ENCODE peak calls at places on chromosome 14, in seven cellular contexts. C, V, B, Q, O, W and X are unnamed samples. For H3K36me3, the result is how much of the 10 kb centered on the place peaks cover.

GRCh38 chr14:36717363-36717762 is 55.7 kb downstream of the PAX9 start:
- DNase-seq in C (no peak), V (no peak), B (no peak), Q (no peak), O (no peak), W (no peak), X (no peak)

GRCh38 chr14:90970167-90970600 is 90.3 kb downstream of the RPS6KA5 start:
- DNase-seq in C (no peak), V (no peak), B (no peak), Q (no peak), O (no peak), W (no peak), X (no peak)

GRCh38 chr14:106277503-106277902 is 751.1 kb downstream of the TMEM121 start:
- DNase-seq in C (no peak), V (peak), B (no peak), Q (peak), O (no peak), W (no peak), X (no peak)

GRCh38 chr14:44846232-44846824 is 115.4 kb downstream of the KLHL28 start:
- DNase-seq in C (no peak), V (peak), B (no peak), Q (no peak), O (peak), W (no peak), X (no peak)

GRCh38 chr14:91297081-91297711 is 52.7 kb upstream of the GPR68 start:
- DNase-seq in C (no peak), V (no peak), B (no peak), Q (no peak), O (no peak), W (no peak), X (no peak)

GRCh38 chr14:37037636-37038387 is 134.6 kb downstream of the SLC25A21 start:
- DNase-seq in C (no peak), V (no peak), B (no peak), Q (no peak), O (no peak), W (no peak), X (no peak)

GRCh38 chr14:66709292-66709691 is 201.3 kb downstream of the GPHN start:
- DNase-seq in C (no peak), V (no peak), B (no peak), Q (no peak), O (no peak), W (no peak), X (no peak)

GRCh38 chr14:58736606-58737005 is 98.8 kb downstream of the DACT1 start:
- DNase-seq in C (no peak), V (no peak), B (no peak), Q (no peak), O (no peak), W (no peak), X (no peak)

GRCh38 chr14:103629503-103630121 is 601 bp downstream of the KLC1 start:
- DNase-seq in C (peak), V (no peak), B (peak), Q (peak), O (peak), W (peak), X (peak)

GRCh38 chr14:28831126-28831525 is 64.5 kb downstream of the FOXG1 start:
- DNase-seq in C (no peak), V (no peak), B (no peak), Q (no peak), O (no peak), W (no peak), X (peak)

GRCh38 chr14:81447018-81447770 is 47.1 kb upstream of the STON2 start:
- DNase-seq in C (no peak), V (no peak), B (no peak), Q (no peak), O (no peak), W (peak), X (no peak)

GRCh38 chr14:59771577-59771976 is 99.0 kb downstream of the RTN1 start:
- DNase-seq in C (no peak), V (no peak), B (no peak), Q (no peak), O (no peak), W (no peak), X (no peak)

GRCh38 chr14:73457050-73457934 is 1.1 kb downstream of the NUMB start:
- DNase-seq in C (peak), V (no peak), B (peak), Q (peak), O (peak), W (peak), X (peak)

GRCh38 chr14:32648434-32648833 is 290.2 kb upstream of the NPAS3 start:
- DNase-seq in C (no peak), V (no peak), B (no peak), Q (no peak), O (no peak), W (no peak), X (no peak)

GRCh38 chr14:22491683-22492483 is 97.1 kb downstream of the DAD1 start:
- DNase-seq in C (no peak), V (no peak), B (no peak), Q (no peak), O (no peak), W (no peak), X (no peak)

GRCh38 chr14:96225745-96226151 is 21.1 kb downstream of the BDKRB2 start:
- DNase-seq in C (peak), V (no peak), B (no peak), Q (peak), O (peak), W (no peak), X (no peak)

GRCh38 chr14:79513446-79513845 is 697.9 kb downstream of the DIO2 start:
- DNase-seq in C (no peak), V (no peak), B (no peak), Q (no peak), O (no peak), W (no peak), X (no peak)

GRCh38 chr14:61511558-61511924 is 183.8 kb upstream of the HIF1A start:
- DNase-seq in C (no peak), V (no peak), B (no peak), Q (no peak), O (no peak), W (no peak), X (no peak)

GRCh38 chr14:24162083-24162482 is 1.0 kb downstream of the IRF9 start:
- DNase-seq in C (no peak), V (no peak), B (no peak), Q (no peak), O (no peak), W (peak), X (no peak)

GRCh38 chr14:105742531-105742848 is 216.1 kb downstream of the TMEM121 start:
- DNase-seq in C (no peak), V (no peak), B (no peak), Q (peak), O (no peak), W (peak), X (no peak)

GRCh38 chr14:23321572-23322547 is 603 bp downstream of the PABPN1 start:
- DNase-seq in C (peak), V (no peak), B (peak), Q (no peak), O (peak), W (peak), X (no peak)

GRCh38 chr14:34632451-34632850 is 2.5 kb upstream of the SNX6 start:
- DNase-seq in C (no peak), V (no peak), B (no peak), Q (no peak), O (no peak), W (no peak), X (no peak)

GRCh38 chr14:55901281-55901680 is 216.9 kb upstream of the PELI2 start:
- DNase-seq in C (no peak), V (no peak), B (no peak), Q (no peak), O (no peak), W (no peak), X (no peak)

GRCh38 chr14:81435048-81435577 is 35.0 kb upstream of the STON2 start:
- DNase-seq in C (no peak), V (no peak), B (no peak), Q (no peak), O (no peak), W (no peak), X (no peak)

DNA sequence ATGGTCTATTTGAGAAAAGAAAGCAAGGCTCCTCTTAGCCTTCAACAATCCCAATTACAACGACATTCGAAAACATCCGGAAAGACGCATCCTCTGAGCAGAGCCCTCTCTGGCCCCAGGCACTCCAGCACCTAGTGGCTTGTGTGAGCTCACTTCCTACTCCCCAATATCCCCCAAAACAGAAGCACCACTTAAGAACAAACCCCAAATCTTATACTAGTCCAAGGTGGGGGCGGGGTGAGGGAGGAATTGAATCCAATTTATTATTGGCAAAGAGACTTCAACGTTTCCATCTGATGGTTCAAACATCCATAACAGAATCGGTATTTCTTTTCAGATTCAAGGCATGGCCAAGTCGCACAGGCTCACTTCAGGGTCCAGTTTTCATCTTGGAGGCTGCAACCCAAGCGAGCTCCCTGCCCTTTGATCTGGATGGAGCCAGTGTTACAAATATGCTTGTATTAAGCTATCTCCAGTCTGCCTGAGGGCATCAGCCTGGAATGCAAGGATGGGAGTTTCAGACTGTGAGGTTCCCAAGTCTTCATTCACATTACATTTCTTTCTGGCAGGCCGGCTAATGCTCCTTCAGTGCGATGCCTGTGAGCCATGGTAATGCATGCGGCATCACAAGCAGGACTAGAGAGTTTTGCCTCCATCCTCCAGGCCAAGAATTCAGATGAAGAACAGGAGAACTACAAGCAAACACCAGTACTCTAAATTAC is 132.5 kb upstream of the FOXN3 start:
- DNase-seq in C (no peak), V (no peak), B (no peak), Q (no peak), O (no peak), W (no peak), X (no peak)
- H3K27ac ChIP-seq in C (no peak), V (no peak), B (no peak), Q (no peak), O (no peak), W (no peak), X (no peak)

DNA sequence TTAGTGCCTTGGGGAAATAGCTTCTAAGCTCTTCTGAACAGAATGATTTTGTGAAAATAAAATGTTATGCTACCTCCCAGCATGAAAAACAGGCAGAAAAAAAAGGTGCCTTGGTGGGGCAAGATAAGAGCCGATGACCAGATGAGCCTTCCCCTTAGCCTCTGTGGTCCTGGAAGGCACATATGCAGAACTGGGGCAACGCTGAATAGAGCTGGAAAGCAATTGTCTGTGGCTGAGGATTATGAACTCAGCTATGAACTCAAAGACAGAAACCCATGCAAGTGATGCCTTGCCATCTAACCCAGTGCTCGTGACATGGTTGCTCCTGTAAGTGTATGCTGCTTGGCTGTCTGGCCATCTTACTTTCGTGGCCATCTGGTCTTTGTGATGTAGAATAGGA is 128.5 kb upstream of the FRMD6 start:
- DNase-seq in C (no peak), V (no peak), B (no peak), Q (no peak), O (no peak), W (no peak), X (no peak)
- H3K36me3 ChIP-seq in C (under half), V (under half), B (under half), Q (under half), O (under half), W (under half), X (under half)

GRCh38 chr14:65106316-65106715 is 4.0 kb upstream of the MAX start:
- DNase-seq in C (no peak), V (no peak), B (no peak), Q (no peak), O (no peak), W (no peak), X (no peak)

GRCh38 chr14:65110525-65110924 is 8.2 kb upstream of the MAX start:
- DNase-seq in C (no peak), V (no peak), B (no peak), Q (no peak), O (no peak), W (no peak), X (no peak)

GRCh38 chr14:65104791-65105190 is 2.5 kb upstream of the MAX start:
- DNase-seq in C (no peak), V (no peak), B (no peak), Q (no peak), O (no peak), W (no peak), X (no peak)

GRCh38 chr14:65109357-65109756 is 7.0 kb upstream of the MAX start:
- DNase-seq in C (no peak), V (no peak), B (no peak), Q (no peak), O (no peak), W (no peak), X (no peak)

DNA sequence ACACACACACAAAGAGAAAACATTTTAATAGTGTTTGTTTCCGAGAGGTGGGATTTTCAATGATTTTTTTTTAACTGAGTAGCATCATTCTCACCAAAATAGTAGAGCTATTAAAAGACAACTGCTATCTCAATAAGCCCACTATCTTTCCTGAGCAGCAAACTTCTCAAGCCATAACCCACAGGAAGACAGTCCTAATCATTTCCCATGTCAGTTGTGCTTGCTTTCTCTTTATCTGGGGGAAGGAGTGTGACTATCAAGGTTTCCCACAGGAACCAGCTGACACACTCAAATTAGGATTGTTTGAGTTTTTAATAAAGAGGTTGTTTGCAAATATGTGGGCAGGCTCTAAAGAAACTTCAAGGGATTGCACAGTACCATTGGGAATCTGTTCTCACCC is 4.9 kb upstream of the MAX start:
- DNase-seq in C (no peak), V (no peak), B (no peak), Q (no peak), O (no peak), W (no peak), X (no peak)
- H3K27ac ChIP-seq in C (no peak), V (no peak), B (no peak), Q (no peak), O (peak), W (no peak), X (no peak)

GRCh38 chr14:67782090-67782489 is 34.3 kb downstream of the ZFYVE26 start:
- DNase-seq in C (no peak), V (no peak), B (no peak), Q (no peak), O (no peak), W (no peak), X (no peak)
- H3K36me3 ChIP-seq in C (half or more), V (under half), B (half or more), Q (half or more), O (half or more), W (under half), X (half or more)

DNA sequence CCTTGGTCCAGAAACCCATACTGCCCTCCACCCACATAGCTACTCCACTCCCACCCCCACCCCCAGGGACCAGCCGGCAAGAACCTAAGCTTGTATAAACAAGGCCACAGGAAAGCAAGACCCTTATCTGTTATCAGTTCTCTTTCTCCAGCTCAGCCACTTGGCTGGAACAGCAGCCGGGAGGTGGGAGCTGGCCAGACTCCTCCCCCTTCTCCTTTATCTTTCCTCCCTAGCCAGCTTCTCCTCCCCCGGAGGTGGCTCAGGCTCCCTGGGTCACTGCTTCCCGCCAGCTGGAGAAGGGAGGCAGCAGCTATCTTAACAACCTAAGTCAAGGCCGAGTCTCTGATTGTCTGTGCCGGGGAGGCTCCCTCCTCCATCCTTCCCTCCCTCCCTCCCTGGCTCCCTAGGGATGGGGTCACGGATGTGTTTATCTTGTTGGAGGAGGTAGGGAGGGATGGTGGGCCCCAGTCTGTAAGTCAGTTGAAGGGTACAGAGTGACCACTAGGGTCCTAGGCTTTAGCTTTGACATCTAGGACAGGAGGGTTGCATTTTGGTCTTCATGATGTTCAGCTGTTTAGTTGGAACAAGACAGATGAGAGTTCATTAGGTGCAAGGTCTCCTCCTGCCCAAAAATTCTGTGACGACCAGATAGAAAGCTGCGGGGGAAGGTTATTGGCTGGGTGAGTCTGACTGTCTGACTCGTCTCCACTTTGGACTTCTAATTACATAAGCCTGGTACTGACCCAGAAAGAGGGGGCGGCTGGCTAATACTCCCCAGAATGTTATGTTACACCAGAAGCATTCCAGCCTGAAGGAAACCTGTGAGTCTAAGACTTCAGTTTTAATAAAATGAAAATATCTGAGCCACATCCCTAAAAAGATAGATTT is 29.7 kb downstream of the ZFP36L1 start:
- DNase-seq in C (peak), V (no peak), B (peak), Q (no peak), O (peak), W (peak), X (peak)
- H3K27ac ChIP-seq in C (peak), V (no peak), B (peak), Q (peak), O (peak), W (peak), X (peak)

DNA sequence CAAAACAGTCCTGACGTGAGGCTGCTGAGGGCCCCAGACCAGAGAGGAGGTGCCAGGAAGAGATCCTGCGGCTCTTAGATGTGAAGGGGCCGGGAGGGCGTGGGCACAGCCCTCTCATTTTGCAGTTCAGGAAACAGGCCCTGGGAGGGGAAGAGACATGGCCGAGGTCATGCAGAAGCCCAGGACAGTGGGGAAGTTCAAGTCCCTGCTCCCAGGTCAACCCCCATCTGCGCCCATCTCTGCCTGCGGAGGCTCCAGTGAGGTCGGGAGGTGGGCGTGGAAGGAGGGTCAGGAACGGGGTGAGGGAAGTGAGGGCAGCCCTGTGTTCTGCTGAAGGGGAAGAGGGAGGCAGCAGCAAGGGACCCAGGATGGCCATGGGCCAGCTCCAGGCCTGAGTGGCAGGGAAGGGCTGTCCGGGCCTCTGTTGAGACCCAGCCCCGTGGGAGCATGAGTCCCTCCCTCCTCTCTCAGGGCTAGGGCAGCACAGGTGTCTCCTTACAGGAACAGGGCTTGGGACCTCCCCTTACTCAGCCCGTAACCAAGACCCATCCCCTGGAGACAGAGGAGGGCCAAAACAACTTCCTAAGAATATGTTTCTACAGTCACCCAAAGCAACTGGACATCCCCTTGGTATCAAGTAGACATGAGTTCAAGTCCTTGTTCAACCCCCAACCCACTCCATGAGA is 90.8 kb downstream of the LGMN start:
- DNase-seq in C (peak), V (no peak), B (peak), Q (peak), O (no peak), W (peak), X (no peak)
- H3K36me3 ChIP-seq in C (under half), V (under half), B (under half), Q (under half), O (under half), W (under half), X (under half)